ENCODE peak calls at places on chromosomes 2 and 18, in five cellular contexts. L is upper lobe of left lung, U is suprapubic skin, W is stomach, X is transverse colon. M is an unnamed sample. For H3K9me3, the result is how much of the 10 kb centered on the place peaks cover.

GRCh38 chr2:104050632-104051242 is 803.2 kb upstream of the POU3F3 start:
- DNase-seq in L (no peak), U (no peak), W (no peak), X (no peak), M (no peak)

GRCh38 chr2:16338026-16338425 is 327.6 kb downstream of the CYRIA start:
- DNase-seq in L (no peak), U (no peak), W (no peak), X (no peak), M (no peak)

GRCh38 chr2:107412209-107412904 is 414.3 kb upstream of the RGPD4 start:
- DNase-seq in L (no peak), U (no peak), W (no peak), X (no peak), M (no peak)

GRCh38 chr2:144567745-144568144 is 47.8 kb upstream of the ZEB2 start:
- DNase-seq in L (no peak), U (no peak), W (no peak), X (no peak), M (no peak)

GRCh38 chr2:225431387-225431786 is 31.9 kb downstream of the NYAP2 start:
- DNase-seq in L (no peak), U (no peak), W (no peak), X (no peak), M (no peak)

GRCh38 chr18:9421096-9421495 is 54.2 kb upstream of the RALBP1 start:
- DNase-seq in L (no peak), U (no peak), W (no peak), X (no peak), M (no peak)

GRCh38 chr2:18584608-18584954 is 4.8 kb downstream of the NT5C1B start:
- DNase-seq in L (peak), U (no peak), W (no peak), X (no peak), M (no peak)

GRCh38 chr18:43620936-43621335 is 343.6 kb upstream of the SYT4 start:
- DNase-seq in L (no peak), U (no peak), W (no peak), X (no peak), M (no peak)

GRCh38 chr2:188598551-188598950 is 306.9 kb downstream of the GULP1 start:
- DNase-seq in L (no peak), U (no peak), W (no peak), X (no peak), M (no peak)

GRCh38 chr2:136057023-136057801 is 60.7 kb downstream of the CXCR4 start:
- DNase-seq in L (no peak), U (no peak), W (no peak), X (no peak), M (no peak)

GRCh38 chr2:240433973-240434727 is 1.3 kb upstream of the GPC1 start:
- DNase-seq in L (peak), U (peak), W (no peak), X (peak), M (no peak)

GRCh38 chr2:37376421-37377186 is 32.2 kb downstream of the QPCT start:
- DNase-seq in L (no peak), U (peak), W (no peak), X (peak), M (no peak)

GRCh38 chr2:48174503-48174902 is 268.2 kb upstream of the FBXO11 start:
- DNase-seq in L (no peak), U (no peak), W (no peak), X (no peak), M (no peak)

DNA sequence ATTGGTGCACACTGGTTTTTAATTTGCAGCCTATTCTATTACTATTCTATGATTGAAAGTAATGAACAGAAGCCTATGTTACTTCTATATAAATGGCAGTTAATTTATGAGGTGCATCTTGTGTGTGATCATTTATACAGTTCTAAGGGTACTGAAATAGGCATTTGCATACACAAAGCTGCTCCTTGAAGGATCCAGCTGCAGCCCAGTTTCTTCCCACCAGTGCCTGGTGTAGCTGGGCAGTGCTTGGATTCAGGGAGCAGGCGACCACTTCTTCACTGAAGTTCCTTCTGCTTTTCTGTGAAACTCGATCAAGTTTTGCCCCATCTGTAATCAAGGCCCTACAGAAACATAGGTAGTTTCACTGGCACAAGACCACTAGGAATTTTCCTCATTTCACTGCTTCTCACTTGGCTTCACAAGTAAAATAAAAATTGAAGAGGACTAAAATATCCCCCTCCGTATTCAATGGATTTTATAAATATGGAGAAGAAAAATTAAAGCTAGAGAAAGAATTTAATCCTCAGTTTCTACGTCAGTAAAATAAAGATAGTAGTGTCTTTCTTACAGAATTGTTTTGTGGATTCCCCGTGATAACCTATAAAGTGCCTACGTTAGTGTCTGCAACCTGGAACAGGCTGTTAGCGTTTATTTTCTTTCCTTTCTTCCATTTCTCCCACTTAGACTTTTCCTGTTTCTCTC is 1.7 kb upstream of the LPIN2 start:
- DNase-seq in L (no peak), U (no peak), W (no peak), X (no peak), M (no peak)
- H3K4me3 ChIP-seq in L (no peak), U (no peak), W (no peak), X (no peak), M (peak)

GRCh38 chr2:130985831-130986649 is 107.2 kb downstream of the FAM168B start:
- DNase-seq in L (no peak), U (no peak), W (no peak), X (no peak), M (no peak)
- H3K9me3 ChIP-seq in L (under half), U (under half), W (under half), X (under half), M (under half)

GRCh38 chr2:1448009-1448408 is 34.7 kb downstream of the TPO start:
- DNase-seq in L (peak), U (no peak), W (no peak), X (no peak), M (no peak)
- TF ChIP-seq POLR2AphosphoS5 in L (no peak), U (no peak), W (no peak), X (no peak), M (no peak)

DNA sequence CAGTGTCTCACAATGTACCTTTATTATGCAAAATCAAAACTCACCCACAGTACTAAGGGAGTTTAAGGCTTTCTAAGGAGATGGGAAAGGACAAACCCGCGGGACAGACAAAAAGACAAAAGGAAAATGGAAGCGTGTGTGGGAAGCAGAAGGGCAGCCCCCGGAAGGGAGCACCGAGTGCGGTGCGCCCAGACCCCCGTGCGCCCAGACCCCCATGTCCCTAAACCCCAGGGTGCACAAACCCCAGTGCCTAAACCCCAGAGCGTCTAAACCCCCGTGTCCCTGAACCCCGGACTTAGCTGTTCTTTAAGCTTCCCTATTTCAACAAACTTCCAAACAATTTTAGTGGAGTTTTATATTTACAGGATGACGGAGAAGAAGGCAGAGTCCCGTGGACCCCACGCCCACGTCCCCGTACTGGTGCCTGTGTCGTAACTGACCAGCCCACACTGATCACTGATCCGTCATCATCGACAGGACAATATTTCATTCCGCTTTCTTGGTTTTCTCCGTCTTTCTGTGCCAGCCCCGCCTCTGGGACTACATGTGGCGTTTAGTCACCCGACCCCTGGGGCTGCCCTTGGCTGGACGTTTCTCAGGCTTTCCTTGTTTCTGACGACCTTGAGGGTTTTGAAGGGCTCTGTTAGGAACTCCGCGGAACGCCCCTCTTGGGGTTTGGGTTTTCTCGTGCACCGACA is 76.9 kb downstream of the RTP5 start:
- DNase-seq in L (no peak), U (no peak), W (no peak), X (no peak), M (no peak)
- H3K4me3 ChIP-seq in L (no peak), U (no peak), W (no peak), X (no peak), M (no peak)

GRCh38 chr2:95238131-95238530 is 30.8 kb downstream of the ZNF892 start:
- DNase-seq in L (no peak), U (no peak), W (no peak), X (no peak), M (no peak)
- H3K9me3 ChIP-seq in L (under half), U (under half), W (under half), X (under half), M (under half)

GRCh38 chr18:23825496-23825895 is 136.2 kb downstream of the LAMA3 start:
- DNase-seq in L (no peak), U (no peak), W (no peak), X (no peak), M (no peak)

GRCh38 chr18:23826850-23827620 is 137.8 kb downstream of the LAMA3 start:
- DNase-seq in L (no peak), U (no peak), W (no peak), X (no peak), M (no peak)

GRCh38 chr18:23825978-23826405 is 136.7 kb downstream of the LAMA3 start:
- DNase-seq in L (no peak), U (peak), W (no peak), X (peak), M (no peak)

GRCh38 chr18:23828426-23828825 is 139.2 kb downstream of the LAMA3 start:
- DNase-seq in L (no peak), U (no peak), W (no peak), X (no peak), M (no peak)

DNA sequence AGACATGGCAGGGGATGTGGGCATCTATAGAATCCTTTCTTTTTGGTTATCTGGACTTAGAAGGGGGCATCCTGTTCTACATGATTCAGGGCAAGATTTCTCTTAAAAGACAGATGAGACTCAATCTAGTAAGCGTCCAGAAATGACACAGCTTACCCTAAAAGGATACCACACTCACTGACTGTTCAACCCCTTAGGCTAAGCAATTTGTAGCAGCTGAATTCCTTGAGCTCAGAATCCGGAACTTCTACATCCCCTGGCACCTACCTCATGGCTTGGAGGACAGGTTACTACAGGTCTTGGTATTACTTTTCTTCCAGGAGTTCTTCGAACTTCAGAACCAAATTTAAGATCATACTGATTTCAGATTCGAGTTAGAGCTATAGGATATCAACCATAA is 138.4 kb downstream of the LAMA3 start:
- DNase-seq in L (no peak), U (no peak), W (no peak), X (no peak), M (no peak)
- TF ChIP-seq POLR2AphosphoS5 in L (no peak), U (no peak), W (no peak), X (no peak), M (no peak)

GRCh38 chr2:230172852-230173251 is 46.9 kb downstream of the SP110 start:
- DNase-seq in L (no peak), U (no peak), W (no peak), X (no peak), M (no peak)

GRCh38 chr2:230166557-230167170 is 53.1 kb downstream of the SP110 start:
- DNase-seq in L (no peak), U (no peak), W (no peak), X (no peak), M (no peak)

GRCh38 chr2:230174466-230174865 is 45.3 kb downstream of the SP110 start:
- DNase-seq in L (peak), U (no peak), W (no peak), X (no peak), M (no peak)

GRCh38 chr2:230172156-230172555 is 47.6 kb downstream of the SP110 start:
- DNase-seq in L (no peak), U (no peak), W (no peak), X (no peak), M (no peak)

GRCh38 chr2:230170532-230170931 is 49.3 kb downstream of the SP110 start:
- DNase-seq in L (no peak), U (no peak), W (peak), X (peak), M (peak)
- H3K4me3 ChIP-seq in L (no peak), U (no peak), W (no peak), X (peak), M (peak)

GRCh38 chr2:14082640-14083039 is 549.9 kb upstream of the LRATD1 start:
- DNase-seq in L (no peak), U (no peak), W (no peak), X (no peak), M (no peak)
- H3K9me3 ChIP-seq in L (under half), U (under half), W (under half), X (under half), M (under half)

M was measured in SK-N-MC.